ENCODE peak calls at places on chromosomes 1 and 21, in ten cellular contexts. D is activated CD8-positive, alpha-beta memory T cell treated with anti-CD3 and anti-CD28 coated beads, Interleukin-2, amount 10 ng/mL, durations not matched to agents 7 days and 5 days; M is iPS-NIHi11; L is NT2/D1; Q is foreskin fibroblast; P is adipocyte; G is choroid plexus epithelial cell; J is Right ventricle myocardium superior; C is nucleus accumbens; I is left ventricle myocardium inferior. N is an unnamed sample.

GRCh38 chr1:112618721-112619517 is at the start of gene ST7L:
- DNase-seq in I (peak), P (peak), Q (peak), L (peak), C (peak), G (peak), J (peak), D (peak), M (peak), N (peak)

GRCh38 chr21:44473915-44474555 is 18.7 kb downstream of the LRRC3 start:
- DNase-seq in I (no peak), Q (no peak), J (no peak), P (no peak), C (no peak), M (no peak), D (no peak), G (no peak), L (no peak), N (no peak)

GRCh38 chr1:232697191-232697590 is 67.3 kb upstream of the SIPA1L2 start:
- DNase-seq in D (no peak), Q (no peak), P (no peak), C (no peak), M (no peak), G (no peak), L (no peak), J (no peak), I (no peak), N (no peak)

GRCh38 chr1:37481289-37482003 is 7.1 kb downstream of the ZC3H12A start:
- DNase-seq in P (no peak), L (no peak), G (no peak), I (no peak), Q (no peak), C (no peak), J (no peak), M (no peak), D (no peak), N (no peak)

GRCh38 chr1:176559474-176560390 is 96.8 kb downstream of the PAPPA2 start:
- DNase-seq in C (peak), J (no peak), Q (peak), D (peak), P (peak), G (peak), M (peak), L (peak), I (no peak), N (peak)

GRCh38 chr1:223708001-223708359 is 4.4 kb upstream of the CAPN2 start:
- DNase-seq in I (no peak), C (no peak), G (no peak), L (no peak), D (no peak), P (no peak), J (no peak), Q (no peak), M (no peak), N (peak)

GRCh38 chr1:15866696-15867687 is 19.5 kb downstream of the SPEN start:
- DNase-seq in M (no peak), Q (no peak), D (no peak), P (peak), C (no peak), G (no peak), L (no peak), I (no peak), J (no peak), N (no peak)

GRCh38 chr1:34796990-34797389 is 4.2 kb downstream of the GJA4 start:
- DNase-seq in I (no peak), D (no peak), Q (no peak), C (no peak), P (no peak), M (no peak), G (no peak), J (no peak), L (no peak), N (no peak)

GRCh38 chr1:228009116-228009827 is 2.5 kb downstream of the WNT3A start:
- DNase-seq in J (no peak), P (no peak), C (no peak), M (no peak), I (no peak), D (peak), G (no peak), Q (no peak), L (no peak), N (no peak)

GRCh38 chr1:25661043-25661807 is 44.6 kb downstream of the MAN1C1 start:
- DNase-seq in L (no peak), P (peak), Q (peak), I (no peak), G (peak), C (no peak), D (no peak), J (no peak), M (no peak), N (no peak)

GRCh38 chr1:160030657-160031367 is 978 bp downstream of the PIGM start:
- DNase-seq in D (no peak), L (no peak), P (peak), J (no peak), I (no peak), C (no peak), Q (no peak), M (no peak), G (no peak), N (peak)

GRCh38 chr1:115142616-115143015 is 53.3 kb upstream of the TSPAN2 start:
- DNase-seq in G (peak), Q (no peak), P (peak), I (peak), D (no peak), L (no peak), M (no peak), C (no peak), J (peak), N (no peak)

GRCh38 chr1:158520021-158520420 is 34.2 kb downstream of the OR6Y1 start:
- DNase-seq in I (no peak), J (no peak), G (no peak), P (no peak), C (no peak), D (no peak), Q (no peak), M (no peak), L (no peak), N (no peak)

GRCh38 chr1:47196622-47197021 is 6.8 kb upstream of the PDZK1IP1 start:
- DNase-seq in P (no peak), G (no peak), L (no peak), D (no peak), J (no peak), Q (no peak), M (peak), I (no peak), C (no peak), N (no peak)

GRCh38 chr1:85661767-85662166 is 46.5 kb downstream of the ZNHIT6 start:
- DNase-seq in Q (no peak), G (no peak), D (no peak), I (no peak), P (no peak), J (no peak), L (no peak), M (no peak), C (no peak), N (no peak)

GRCh38 chr1:9211291-9211811 is 23.2 kb upstream of the H6PD start:
- DNase-seq in J (no peak), I (no peak), Q (peak), G (peak), C (no peak), P (peak), D (no peak), M (no peak), L (no peak), N (no peak)

GRCh38 chr1:103424645-103425044 is 100.9 kb upstream of the RNPC3 start:
- DNase-seq in J (no peak), P (no peak), L (no peak), D (no peak), Q (no peak), I (no peak), G (no peak), M (peak), C (no peak), N (no peak)

GRCh38 chr1:162846256-162847212 is 14.4 kb downstream of the CCDC190 start:
- DNase-seq in L (no peak), P (peak), D (no peak), C (no peak), Q (no peak), M (no peak), J (no peak), G (peak), I (no peak), N (no peak)